ENCODE peak calls at places on chromosomes 3 and 15, in eight cellular contexts. O is M059J; B is skeletal muscle cell; H is caudate nucleus; A is heart right ventricle; U is neural progenitor cell; X is neural crest cell; T is CD4-positive, CD25-positive, alpha-beta regulatory T cell. R is an unnamed sample.

GRCh38 chr3:17539436-17539835 is 203.0 kb downstream of the TBC1D5 start:
- DNase-seq in A (no peak), U (no peak), T (no peak), B (no peak), H (no peak), X (no peak), O (no peak), R (no peak)

GRCh38 chr3:124132813-124133212 is 140.9 kb upstream of the ROPN1 start:
- DNase-seq in X (no peak), B (no peak), O (no peak), U (no peak), T (no peak), A (no peak), H (no peak), R (no peak)

GRCh38 chr15:80594091-80594889 is 100.8 kb upstream of the ABHD17C start:
- DNase-seq in X (no peak), H (no peak), T (no peak), U (no peak), A (no peak), O (no peak), B (no peak), R (no peak)

GRCh38 chr3:67384790-67385397 is 269.5 kb downstream of the SUCLG2 start:
- DNase-seq in B (peak; percentile 10), U (peak; percentile 70), H (no peak), T (peak; percentile 14), X (peak; percentile 47), O (peak; percentile 26), A (peak; percentile 17), R (peak; percentile 10)

GRCh38 chr3:127865941-127866340 is 43.6 kb upstream of the MGLL start:
- DNase-seq in B (no peak), H (no peak), A (no peak), O (peak; percentile 68), X (no peak), T (no peak), U (no peak), R (no peak)

GRCh38 chr15:72117448-72117697 is 577 bp downstream of the MYO9A start:
- DNase-seq in B (peak; percentile 41), X (no peak), H (no peak), T (peak; percentile 55), U (peak; percentile 90), O (peak; percentile 79), A (peak; percentile 84), R (peak; percentile 90)

GRCh38 chr15:58669108-58669507 is 80.4 kb downstream of the ADAM10 start:
- DNase-seq in T (no peak), U (no peak), O (no peak), X (no peak), H (no peak), A (no peak), B (no peak), R (no peak)

GRCh38 chr3:21056293-21056692 is 694.7 kb downstream of the ZNF385D start:
- DNase-seq in B (no peak), A (no peak), H (no peak), T (no peak), O (no peak), U (no peak), X (no peak), R (no peak)

GRCh38 chr3:59327324-59327939 is 277.6 kb upstream of the CFAP20DC start:
- DNase-seq in B (no peak), O (peak; percentile 94), U (peak; percentile 68), H (no peak), A (no peak), T (no peak), X (no peak), R (no peak)

GRCh38 chr15:64383760-64384159 is 2.5 kb upstream of the PCLAF start:
- DNase-seq in X (no peak), T (no peak), H (no peak), O (no peak), A (no peak), B (no peak), U (no peak), R (no peak)

GRCh38 chr15:95556866-95557225 is 773.7 kb upstream of the NR2F2 start:
- DNase-seq in H (no peak), O (peak; percentile 40), T (no peak), B (peak; percentile 42), A (no peak), X (no peak), U (peak; percentile 33), R (no peak)

GRCh38 chr15:75450307-75451201 is 936 bp downstream of the SIN3A start:
- DNase-seq in U (peak; percentile 98), X (peak; percentile 86), B (peak; percentile 94), O (peak; percentile 95), T (peak; percentile 91), H (peak; percentile 96), A (peak; percentile 97), R (peak; percentile 99)

GRCh38 chr3:157888040-157888439 is 218.2 kb downstream of the SHOX2 start:
- DNase-seq in A (no peak), U (no peak), X (no peak), T (no peak), O (no peak), B (no peak), H (no peak), R (no peak)

GRCh38 chr3:114527036-114527644 is 233.3 kb downstream of the TIGIT start:
- DNase-seq in X (no peak), H (no peak), B (no peak), A (no peak), O (peak; percentile 31), U (peak; percentile 28), T (no peak), R (no peak)

R was measured in mucosa of descending colon.